ENCODE peak calls at places on chromosomes 1 and 21, in five cellular contexts. One of them, this sample, is unnamed.

GRCh38 chr1:5164155-5164554 is 509.7 kb downstream of the AJAP1 start:
- DNase-seq in NCI-H1092: no peak
- DNase-seq in islet precursor cell: peak
- DNase-seq in left ventricle myocardium inferior: no peak
- DNase-seq in B cell: no peak
- DNase-seq in this sample: no peak

GRCh38 chr21:45049725-45050359 is 24.5 kb upstream of the ADARB1 start:
- DNase-seq in B cell: no peak
- DNase-seq in islet precursor cell: no peak
- DNase-seq in left ventricle myocardium inferior: no peak
- DNase-seq in NCI-H1092: no peak
- DNase-seq in this sample: no peak

GRCh38 chr1:9449976-9450696 is 89.1 kb upstream of the SLC25A33 start:
- DNase-seq in left ventricle myocardium inferior: no peak
- DNase-seq in NCI-H1092: no peak
- DNase-seq in islet precursor cell: peak
- DNase-seq in B cell: no peak
- DNase-seq in this sample: no peak

GRCh38 chr1:219931033-219931432 is 2.7 kb upstream of the SLC30A10 start:
- DNase-seq in NCI-H1092: no peak
- DNase-seq in B cell: no peak
- DNase-seq in left ventricle myocardium inferior: no peak
- DNase-seq in islet precursor cell: no peak
- DNase-seq in this sample: no peak

GRCh38 chr1:42942444-42942843 is 16.2 kb downstream of the SLC2A1 start:
- DNase-seq in NCI-H1092: no peak
- DNase-seq in left ventricle myocardium inferior: no peak
- DNase-seq in B cell: no peak
- DNase-seq in islet precursor cell: peak
- DNase-seq in this sample: no peak

GRCh38 chr1:178282949-178283367 is 189.1 kb downstream of the RASAL2 start:
- DNase-seq in NCI-H1092: no peak
- DNase-seq in B cell: no peak
- DNase-seq in left ventricle myocardium inferior: no peak
- DNase-seq in islet precursor cell: no peak
- DNase-seq in this sample: peak

GRCh38 chr1:161736332-161736969 is 13.1 kb upstream of the DUSP12 start:
- DNase-seq in B cell: no peak
- DNase-seq in islet precursor cell: no peak
- DNase-seq in left ventricle myocardium inferior: no peak
- DNase-seq in NCI-H1092: no peak
- DNase-seq in this sample: peak

GRCh38 chr1:66415326-66415725 is 118.6 kb upstream of the SGIP1 start:
- DNase-seq in B cell: no peak
- DNase-seq in islet precursor cell: no peak
- DNase-seq in left ventricle myocardium inferior: no peak
- DNase-seq in NCI-H1092: no peak
- DNase-seq in this sample: no peak

GRCh38 chr1:231934797-231935196 is 308.2 kb downstream of the DISC1 start:
- DNase-seq in NCI-H1092: peak
- DNase-seq in B cell: no peak
- DNase-seq in left ventricle myocardium inferior: no peak
- DNase-seq in islet precursor cell: no peak
- DNase-seq in this sample: peak

GRCh38 chr1:184646824-184647223 is 107.8 kb downstream of the EDEM3 start:
- DNase-seq in NCI-H1092: no peak
- DNase-seq in B cell: no peak
- DNase-seq in islet precursor cell: no peak
- DNase-seq in left ventricle myocardium inferior: no peak
- DNase-seq in this sample: no peak

GRCh38 chr1:109914587-109915240 is 4.1 kb downstream of the CSF1 start:
- DNase-seq in B cell: no peak
- DNase-seq in NCI-H1092: no peak
- DNase-seq in left ventricle myocardium inferior: no peak
- DNase-seq in islet precursor cell: no peak
- DNase-seq in this sample: no peak

GRCh38 chr1:198030682-198031081 is 113.5 kb downstream of the LHX9 start:
- DNase-seq in islet precursor cell: no peak
- DNase-seq in left ventricle myocardium inferior: no peak
- DNase-seq in B cell: no peak
- DNase-seq in NCI-H1092: no peak
- DNase-seq in this sample: no peak

GRCh38 chr1:161359316-161359715 is 8.4 kb downstream of the CFAP126 start:
- DNase-seq in NCI-H1092: no peak
- DNase-seq in B cell: no peak
- DNase-seq in left ventricle myocardium inferior: no peak
- DNase-seq in islet precursor cell: no peak
- DNase-seq in this sample: no peak

GRCh38 chr1:161265305-161265704 is 6.8 kb downstream of the PCP4L1 start:
- DNase-seq in left ventricle myocardium inferior: no peak
- DNase-seq in B cell: no peak
- DNase-seq in NCI-H1092: no peak
- DNase-seq in islet precursor cell: peak
- DNase-seq in this sample: no peak

GRCh38 chr1:192732787-192733186 is 76.1 kb upstream of the RGS2 start:
- DNase-seq in B cell: no peak
- DNase-seq in NCI-H1092: no peak
- DNase-seq in islet precursor cell: no peak
- DNase-seq in left ventricle myocardium inferior: no peak
- DNase-seq in this sample: no peak

GRCh38 chr1:101854271-101854670 is 142.5 kb downstream of the OLFM3 start:
- DNase-seq in islet precursor cell: no peak
- DNase-seq in B cell: no peak
- DNase-seq in left ventricle myocardium inferior: no peak
- DNase-seq in NCI-H1092: no peak
- DNase-seq in this sample: no peak

GRCh38 chr21:32940079-32941014 is 85.4 kb upstream of the OLIG2 start:
- DNase-seq in left ventricle myocardium inferior: no peak
- DNase-seq in B cell: peak
- DNase-seq in NCI-H1092: peak
- DNase-seq in islet precursor cell: no peak
- DNase-seq in this sample: peak

GRCh38 chr1:26278835-26279597 is 870 bp upstream of the SH3BGRL3 start:
- DNase-seq in B cell: no peak
- DNase-seq in left ventricle myocardium inferior: no peak
- DNase-seq in NCI-H1092: no peak
- DNase-seq in islet precursor cell: peak
- DNase-seq in this sample: peak

GRCh38 chr1:169680377-169681019 is 30.9 kb downstream of the SELL start:
- DNase-seq in islet precursor cell: no peak
- DNase-seq in B cell: peak
- DNase-seq in left ventricle myocardium inferior: no peak
- DNase-seq in NCI-H1092: no peak
- DNase-seq in this sample: no peak

GRCh38 chr1:109257682-109258421 is 8.5 kb downstream of the CELSR2 start:
- DNase-seq in NCI-H1092: no peak
- DNase-seq in B cell: no peak
- DNase-seq in left ventricle myocardium inferior: no peak
- DNase-seq in islet precursor cell: no peak
- DNase-seq in this sample: no peak

GRCh38 chr1:118155106-118155505 is 29.9 kb downstream of the SPAG17 start:
- DNase-seq in left ventricle myocardium inferior: no peak
- DNase-seq in B cell: no peak
- DNase-seq in islet precursor cell: no peak
- DNase-seq in NCI-H1092: no peak
- DNase-seq in this sample: no peak

GRCh38 chr1:171188388-171189266 is 3.5 kb downstream of the FMO2 start:
- DNase-seq in NCI-H1092: peak
- DNase-seq in islet precursor cell: no peak
- DNase-seq in B cell: peak
- DNase-seq in left ventricle myocardium inferior: peak
- DNase-seq in this sample: peak

GRCh38 chr1:93304716-93305138 is 41.0 kb upstream of the DR1 start:
- DNase-seq in B cell: peak
- DNase-seq in islet precursor cell: no peak
- DNase-seq in left ventricle myocardium inferior: no peak
- DNase-seq in NCI-H1092: peak
- DNase-seq in this sample: peak

GRCh38 chr1:191074877-191075276 is 597.2 kb upstream of the BRINP3 start:
- DNase-seq in left ventricle myocardium inferior: no peak
- DNase-seq in B cell: no peak
- DNase-seq in NCI-H1092: no peak
- DNase-seq in islet precursor cell: no peak
- DNase-seq in this sample: no peak

GRCh38 chr1:66546045-66546810 is 12.3 kb downstream of the SGIP1 start:
- DNase-seq in B cell: no peak
- DNase-seq in NCI-H1092: no peak
- DNase-seq in islet precursor cell: no peak
- DNase-seq in left ventricle myocardium inferior: no peak
- DNase-seq in this sample: no peak

GRCh38 chr1:247336390-247336789 is 4.7 kb upstream of the ZNF496 start:
- DNase-seq in B cell: no peak
- DNase-seq in NCI-H1092: peak
- DNase-seq in islet precursor cell: no peak
- DNase-seq in left ventricle myocardium inferior: no peak
- DNase-seq in this sample: no peak

GRCh38 chr1:9145021-9145668 is 16.2 kb upstream of the GPR157 start:
- DNase-seq in left ventricle myocardium inferior: no peak
- DNase-seq in NCI-H1092: no peak
- DNase-seq in islet precursor cell: peak
- DNase-seq in B cell: no peak
- DNase-seq in this sample: peak